ENCODE peak calls at places on chromosomes 12 and 14, in nine cellular contexts. D is central memory CD4-positive, alpha-beta T cell; O is cortex of kidney; M is NAMALWA; T is LoVo; N is C1 segment of cervical spinal cord; X is fibroblast of gingiva; H is midbrain; L is thoracic aorta. J is an unnamed sample.

GRCh38 chr12:62640910-62641448 is 174.4 kb downstream of the MON2 start:
- DNase-seq in D (peak), L (no peak), X (no peak), M (no peak), O (no peak), H (no peak), N (no peak), T (no peak), J (no peak)

GRCh38 chr14:47392351-47392750 is 283.1 kb downstream of the MDGA2 start:
- DNase-seq in X (no peak), H (no peak), T (no peak), L (no peak), M (no peak), D (no peak), O (no peak), N (no peak), J (no peak)

GRCh38 chr14:102317564-102318248 is 1.8 kb upstream of the ZNF839 start:
- DNase-seq in T (peak), H (peak), L (no peak), X (no peak), O (no peak), N (peak), D (peak), M (peak), J (no peak)

GRCh38 chr12:28089363-28089762 is 100.9 kb upstream of the CCDC91 start:
- DNase-seq in T (no peak), X (no peak), L (no peak), M (no peak), O (no peak), H (no peak), D (no peak), N (no peak), J (no peak)

GRCh38 chr12:76611533-76611932 is 52.0 kb upstream of the OSBPL8 start:
- DNase-seq in X (peak), H (no peak), L (no peak), T (no peak), N (no peak), D (no peak), M (no peak), O (no peak), J (no peak)

GRCh38 chr12:94879542-94879941 is 124.0 kb downstream of the NDUFA12 start:
- DNase-seq in H (no peak), T (peak), X (no peak), M (no peak), N (no peak), L (no peak), D (no peak), O (no peak), J (no peak)

GRCh38 chr12:3293446-3294161 is 197.4 kb upstream of the PRMT8 start:
- DNase-seq in M (no peak), N (no peak), O (no peak), X (peak), L (no peak), T (no peak), H (no peak), D (no peak), J (peak)

GRCh38 chr12:78398750-78399149 is 465.8 kb upstream of the SYT1 start:
- DNase-seq in O (no peak), D (no peak), N (no peak), L (no peak), M (no peak), H (no peak), X (no peak), T (no peak), J (no peak)

GRCh38 chr14:51716610-51717009 is 64.9 kb downstream of the FRMD6 start:
- DNase-seq in D (no peak), X (no peak), O (no peak), T (no peak), M (no peak), L (no peak), N (peak), H (no peak), J (no peak)

GRCh38 chr12:32062841-32063240 is 43.8 kb upstream of the BICD1 start:
- DNase-seq in D (no peak), N (no peak), H (no peak), T (no peak), M (peak), X (no peak), O (no peak), L (no peak), J (no peak)

GRCh38 chr12:34218193-34219045 is 196.1 kb downstream of the ALG10 start:
- DNase-seq in L (no peak), M (peak), D (peak), O (no peak), X (peak), H (peak), N (no peak), T (peak), J (peak)

GRCh38 chr14:92984896-92985295 is 61.9 kb downstream of the CHGA start:
- DNase-seq in O (no peak), L (no peak), N (no peak), X (no peak), T (no peak), M (no peak), D (no peak), H (no peak), J (no peak)

GRCh38 chr12:82818276-82819035 is 131.8 kb downstream of the TMTC2 start:
- DNase-seq in X (no peak), D (no peak), M (no peak), N (peak), L (no peak), H (no peak), T (no peak), O (no peak), J (no peak)

GRCh38 chr12:131775124-131775903 is 52.9 kb upstream of the MMP17 start:
- DNase-seq in N (no peak), D (no peak), L (no peak), O (no peak), X (no peak), M (no peak), H (no peak), T (no peak), J (no peak)

GRCh38 chr14:70894868-70895267 is 12.4 kb upstream of the PCNX1 start:
- DNase-seq in H (no peak), L (no peak), D (no peak), T (no peak), N (no peak), X (no peak), M (no peak), O (no peak), J (no peak)

GRCh38 chr12:85711735-85712390 is 124.3 kb downstream of the RASSF9 start:
- DNase-seq in M (no peak), N (no peak), H (no peak), D (no peak), T (no peak), X (peak), L (peak), O (no peak), J (no peak)

GRCh38 chr12:94617101-94617500 is 33.3 kb downstream of the TMCC3 start:
- DNase-seq in H (no peak), L (no peak), N (no peak), M (no peak), T (no peak), O (no peak), X (no peak), D (no peak), J (no peak)

GRCh38 chr14:30656190-30656632 is 34.1 kb downstream of the SCFD1 start:
- DNase-seq in O (no peak), X (peak), H (peak), N (no peak), D (peak), L (no peak), T (peak), M (peak), J (peak)

GRCh38 chr12:108313609-108314331 is 25.3 kb downstream of the CMKLR1 start:
- DNase-seq in T (no peak), D (peak), H (peak), O (no peak), X (no peak), M (no peak), L (no peak), N (no peak), J (no peak)

GRCh38 chr14:68399971-68400370 is 392.9 kb downstream of the ZFP36L1 start:
- DNase-seq in N (no peak), M (peak), H (no peak), D (no peak), L (no peak), T (no peak), X (no peak), O (no peak), J (no peak)

GRCh38 chr14:81162941-81163340 is 57.8 kb downstream of the GTF2A1 start:
- DNase-seq in X (no peak), O (no peak), D (no peak), T (no peak), M (no peak), N (no peak), H (no peak), L (no peak), J (no peak)

GRCh38 chr12:116037941-116038837 is 239.3 kb downstream of the MED13L start:
- DNase-seq in N (no peak), D (no peak), O (no peak), H (no peak), T (peak), M (no peak), L (no peak), X (peak), J (no peak)